ENCODE peak calls at places on chromosomes 7 and 10, in nine cellular contexts. One of them, this sample, is unnamed.

GRCh38 chr10:89845541-89846275 is 144.3 kb downstream of the KIF20B start:
- DNase-seq in neural progenitor cell: no peak
- DNase-seq in ACHN: no peak
- DNase-seq in MV-4-11: no peak
- DNase-seq in H9: no peak
- DNase-seq in stimulated activated CD8-positive, alpha-beta memory T cell treated with anti-CD3 and anti-CD28 coated beads, Interleukin-7, amount 100 ng/mL, for 24 hours: no peak
- DNase-seq in CD4-positive, CD25-positive, alpha-beta regulatory T cell: no peak
- DNase-seq in NCI-H187: no peak
- DNase-seq in T-helper 2 cell: no peak
- DNase-seq in this sample: no peak

GRCh38 chr7:30994206-30995100 is 30.7 kb downstream of the GHRHR start:
- DNase-seq in neural progenitor cell: no peak
- DNase-seq in ACHN: no peak
- DNase-seq in MV-4-11: no peak
- DNase-seq in H9: no peak
- DNase-seq in stimulated activated CD8-positive, alpha-beta memory T cell treated with anti-CD3 and anti-CD28 coated beads, Interleukin-7, amount 100 ng/mL, for 24 hours: no peak
- DNase-seq in CD4-positive, CD25-positive, alpha-beta regulatory T cell: no peak
- DNase-seq in NCI-H187: no peak
- DNase-seq in T-helper 2 cell: no peak
- DNase-seq in this sample: no peak

GRCh38 chr7:102395620-102395957 is 574 bp upstream of the PRKRIP1 start:
- DNase-seq in neural progenitor cell: no peak
- DNase-seq in ACHN: peak; percentile 49
- DNase-seq in MV-4-11: no peak
- DNase-seq in H9: no peak
- DNase-seq in stimulated activated CD8-positive, alpha-beta memory T cell treated with anti-CD3 and anti-CD28 coated beads, Interleukin-7, amount 100 ng/mL, for 24 hours: no peak
- DNase-seq in CD4-positive, CD25-positive, alpha-beta regulatory T cell: no peak
- DNase-seq in NCI-H187: no peak
- DNase-seq in T-helper 2 cell: no peak
- DNase-seq in this sample: no peak

GRCh38 chr10:73586583-73586984 is 4.6 kb downstream of the USP54 start:
- DNase-seq in neural progenitor cell: no peak
- DNase-seq in ACHN: no peak
- DNase-seq in MV-4-11: peak; percentile 64
- DNase-seq in H9: no peak
- DNase-seq in stimulated activated CD8-positive, alpha-beta memory T cell treated with anti-CD3 and anti-CD28 coated beads, Interleukin-7, amount 100 ng/mL, for 24 hours: no peak
- DNase-seq in CD4-positive, CD25-positive, alpha-beta regulatory T cell: no peak
- DNase-seq in NCI-H187: no peak
- DNase-seq in T-helper 2 cell: no peak
- DNase-seq in this sample: no peak

GRCh38 chr10:66151346-66151745 is 774.5 kb upstream of the LRRTM3 start:
- DNase-seq in neural progenitor cell: no peak
- DNase-seq in ACHN: no peak
- DNase-seq in MV-4-11: peak; percentile 6
- DNase-seq in H9: no peak
- DNase-seq in stimulated activated CD8-positive, alpha-beta memory T cell treated with anti-CD3 and anti-CD28 coated beads, Interleukin-7, amount 100 ng/mL, for 24 hours: no peak
- DNase-seq in CD4-positive, CD25-positive, alpha-beta regulatory T cell: no peak
- DNase-seq in NCI-H187: no peak
- DNase-seq in T-helper 2 cell: no peak
- DNase-seq in this sample: no peak

GRCh38 chr10:78207776-78208175 is 174.1 kb downstream of the RPS24 start:
- DNase-seq in neural progenitor cell: no peak
- DNase-seq in ACHN: no peak
- DNase-seq in MV-4-11: no peak
- DNase-seq in H9: no peak
- DNase-seq in stimulated activated CD8-positive, alpha-beta memory T cell treated with anti-CD3 and anti-CD28 coated beads, Interleukin-7, amount 100 ng/mL, for 24 hours: no peak
- DNase-seq in CD4-positive, CD25-positive, alpha-beta regulatory T cell: no peak
- DNase-seq in NCI-H187: no peak
- DNase-seq in T-helper 2 cell: no peak
- DNase-seq in this sample: no peak

GRCh38 chr10:7708832-7709231 is 5.7 kb downstream of the ITIH2 start:
- DNase-seq in neural progenitor cell: no peak
- DNase-seq in ACHN: no peak
- DNase-seq in MV-4-11: no peak
- DNase-seq in H9: no peak
- DNase-seq in stimulated activated CD8-positive, alpha-beta memory T cell treated with anti-CD3 and anti-CD28 coated beads, Interleukin-7, amount 100 ng/mL, for 24 hours: no peak
- DNase-seq in CD4-positive, CD25-positive, alpha-beta regulatory T cell: no peak
- DNase-seq in NCI-H187: no peak
- DNase-seq in T-helper 2 cell: no peak
- DNase-seq in this sample: no peak

GRCh38 chr7:132942721-132943120 is 139.2 kb downstream of the CHCHD3 start:
- DNase-seq in neural progenitor cell: peak; percentile 61
- DNase-seq in ACHN: no peak
- DNase-seq in MV-4-11: no peak
- DNase-seq in H9: no peak
- DNase-seq in stimulated activated CD8-positive, alpha-beta memory T cell treated with anti-CD3 and anti-CD28 coated beads, Interleukin-7, amount 100 ng/mL, for 24 hours: no peak
- DNase-seq in CD4-positive, CD25-positive, alpha-beta regulatory T cell: no peak
- DNase-seq in NCI-H187: no peak
- DNase-seq in T-helper 2 cell: no peak
- DNase-seq in this sample: no peak

GRCh38 chr10:93363891-93364648 is 118.1 kb downstream of the MYOF start:
- DNase-seq in neural progenitor cell: no peak
- DNase-seq in ACHN: no peak
- DNase-seq in MV-4-11: peak; percentile 86
- DNase-seq in H9: no peak
- DNase-seq in stimulated activated CD8-positive, alpha-beta memory T cell treated with anti-CD3 and anti-CD28 coated beads, Interleukin-7, amount 100 ng/mL, for 24 hours: no peak
- DNase-seq in CD4-positive, CD25-positive, alpha-beta regulatory T cell: no peak
- DNase-seq in NCI-H187: no peak
- DNase-seq in T-helper 2 cell: no peak
- DNase-seq in this sample: no peak

This sample was measured in naive B cell.